ENCODE peak calls at places on chromosome 4, in eight cellular contexts. J is GM06990, Q is ecto neural progenitor cell, N is RWPE1, P is midbrain, B is HEK293T, U is NCI-H2107, S is ovary. I is an unnamed sample.

GRCh38 chr4:2154215-2154614 is 87.7 kb downstream of the HAUS3 start:
- DNase-seq in J (no peak), U (no peak), P (no peak), Q (no peak), S (no peak), N (no peak), B (no peak), I (no peak)

GRCh38 chr4:139988863-139989765 is 164.9 kb downstream of the MAML3 start:
- DNase-seq in U (no peak), Q (no peak), J (no peak), P (peak), B (no peak), N (peak), S (peak), I (no peak)

GRCh38 chr4:135201081-135201480 is 999.5 kb upstream of the PABPC4L start:
- DNase-seq in J (no peak), B (no peak), N (no peak), S (no peak), P (no peak), U (no peak), Q (no peak), I (no peak)

GRCh38 chr4:1614854-1615595 is 69.1 kb downstream of the FAM53A start:
- DNase-seq in J (no peak), P (no peak), S (no peak), B (no peak), N (peak), Q (no peak), U (no peak), I (no peak)

GRCh38 chr4:22416403-22416802 is 99.5 kb downstream of the ADGRA3 start:
- DNase-seq in Q (no peak), B (no peak), N (no peak), P (no peak), S (no peak), J (no peak), U (no peak), I (no peak)

GRCh38 chr4:86453044-86453501 is 93.2 kb upstream of the MAPK10 start:
- DNase-seq in Q (no peak), P (peak), B (no peak), S (peak), U (no peak), J (no peak), N (no peak), I (no peak)

GRCh38 chr4:87260477-87260876 is 40.1 kb upstream of the KLHL8 start:
- DNase-seq in Q (no peak), S (no peak), N (no peak), J (no peak), P (no peak), U (no peak), B (no peak), I (no peak)

GRCh38 chr4:71595576-71596108 is 188.2 kb downstream of the GC start:
- DNase-seq in Q (no peak), P (no peak), N (peak), U (peak), J (no peak), B (no peak), S (no peak), I (no peak)

GRCh38 chr4:185504098-185505047 is 30.9 kb downstream of the PDLIM3 start:
- DNase-seq in N (peak), J (no peak), Q (no peak), P (no peak), S (peak), B (no peak), U (no peak), I (no peak)

GRCh38 chr4:85127653-85128052 is 161.2 kb upstream of the WDFY3 start:
- DNase-seq in S (no peak), N (peak), U (no peak), J (peak), B (peak), Q (peak), P (peak), I (peak)

GRCh38 chr4:90241008-90241407 is 113.8 kb downstream of the CCSER1 start:
- DNase-seq in S (no peak), N (no peak), J (no peak), U (no peak), Q (no peak), B (no peak), P (no peak), I (no peak)

GRCh38 chr4:123606946-123607542 is 210.4 kb downstream of the SPRY1 start:
- DNase-seq in U (no peak), P (no peak), N (no peak), Q (no peak), B (no peak), S (no peak), J (no peak), I (no peak)

GRCh38 chr4:128286474-128287158 is 997 bp downstream of the PGRMC2 start:
- DNase-seq in J (peak), P (no peak), B (peak), N (peak), Q (no peak), U (no peak), S (no peak), I (peak)

GRCh38 chr4:59643682-59644081 is 1556.4 kb upstream of the ADGRL3 start:
- DNase-seq in S (no peak), J (no peak), Q (no peak), U (no peak), N (no peak), P (no peak), B (no peak), I (no peak)

GRCh38 chr4:65719635-65720034 is 49.3 kb upstream of the EPHA5 start:
- DNase-seq in Q (no peak), U (no peak), J (no peak), S (no peak), N (no peak), B (no peak), P (no peak), I (no peak)

GRCh38 chr4:118849867-118850812 is 14.2 kb upstream of the SEC24D start:
- DNase-seq in Q (no peak), U (no peak), N (no peak), J (peak), S (no peak), P (no peak), B (no peak), I (no peak)

GRCh38 chr4:165457793-165458192 is 79.0 kb downstream of the CPE start:
- DNase-seq in N (no peak), J (no peak), P (no peak), B (no peak), Q (no peak), S (no peak), U (no peak), I (no peak)

GRCh38 chr4:147518846-147519767 is 38.2 kb downstream of the EDNRA start:
- DNase-seq in Q (peak), P (peak), N (peak), B (peak), S (peak), J (peak), U (no peak), I (peak)

GRCh38 chr4:48877827-48878535 is 28.6 kb downstream of the OCIAD2 start:
- DNase-seq in J (no peak), U (no peak), N (no peak), P (peak), S (no peak), Q (no peak), B (no peak), I (no peak)

GRCh38 chr4:146317783-146318182 is 103.4 kb downstream of the REELD1 start:
- DNase-seq in B (no peak), Q (no peak), P (no peak), N (no peak), J (no peak), U (no peak), S (no peak), I (no peak)

GRCh38 chr4:184705692-184706091 is 28.2 kb downstream of the CENPU start:
- DNase-seq in N (no peak), U (no peak), J (no peak), Q (no peak), S (no peak), B (no peak), P (no peak), I (no peak)

GRCh38 chr4:52288212-52288611 is 237.1 kb downstream of the SPATA18 start:
- DNase-seq in U (no peak), J (no peak), B (no peak), P (no peak), N (no peak), Q (no peak), S (no peak), I (no peak)

GRCh38 chr4:150224896-150225591 is 146.8 kb downstream of the DCLK2 start:
- DNase-seq in P (no peak), S (no peak), J (no peak), N (no peak), B (no peak), Q (no peak), U (no peak), I (no peak)

GRCh38 chr4:156481845-156482244 is 489.8 kb downstream of the PDGFC start:
- DNase-seq in N (no peak), U (no peak), J (no peak), P (no peak), S (no peak), Q (no peak), B (no peak), I (no peak)

GRCh38 chr4:183602444-183603102 is 56.4 kb downstream of the RWDD4 start:
- DNase-seq in B (no peak), S (no peak), N (peak), J (no peak), U (no peak), Q (no peak), P (peak), I (no peak)

GRCh38 chr4:181970356-181970755 is 272.8 kb upstream of the TENM3 start:
- DNase-seq in J (no peak), B (no peak), S (no peak), P (no peak), Q (no peak), U (no peak), N (no peak), I (no peak)

GRCh38 chr4:37441231-37442061 is 196.9 kb downstream of the NWD2 start:
- DNase-seq in J (no peak), N (peak), P (no peak), Q (no peak), U (no peak), B (no peak), S (no peak), I (no peak)

I was measured in HAP-1.